ENCODE peak calls at places on chromosomes 12 and 14, in six cellular contexts. F, P, W, L, X and Z are unnamed samples.

GRCh38 chr12:47039756-47040155 is 39.7 kb upstream of the PCED1B start:
- DNase-seq in L (no peak), X (no peak), W (no peak), F (no peak), P (no peak), Z (no peak)

GRCh38 chr12:103857164-103857563 is 16.1 kb upstream of the NT5DC3 start:
- DNase-seq in P (no peak), X (no peak), W (no peak), L (no peak), F (peak; percentile 13), Z (no peak)

GRCh38 chr12:44852483-44852882 is 23.6 kb downstream of the NELL2 start:
- DNase-seq in X (no peak), L (no peak), P (no peak), W (no peak), F (no peak), Z (no peak)

GRCh38 chr14:93137864-93138263 is 22.1 kb upstream of the ITPK1 start:
- DNase-seq in P (no peak), L (peak; percentile 61), W (peak; percentile 68), F (peak; percentile 38), X (no peak), Z (no peak)

GRCh38 chr14:89616425-89617141 is 199.6 kb upstream of the FOXN3 start:
- DNase-seq in P (peak; percentile 32), W (no peak), F (peak; percentile 14), X (peak; percentile 24), L (no peak), Z (no peak)

GRCh38 chr14:71103662-71104484 is 196.6 kb downstream of the PCNX1 start:
- DNase-seq in F (peak; percentile 77), P (peak; percentile 52), L (peak; percentile 72), W (no peak), X (peak; percentile 71), Z (peak; percentile 37)

GRCh38 chr12:92412931-92413685 is 267.5 kb upstream of the BTG1 start:
- DNase-seq in W (no peak), P (no peak), L (no peak), X (peak; percentile 4), F (no peak), Z (no peak)

GRCh38 chr12:131946757-131947156 is 3.0 kb upstream of the EP400 start:
- DNase-seq in X (no peak), P (no peak), W (peak; percentile 31), L (no peak), F (no peak), Z (no peak)

GRCh38 chr12:114448618-114448933 is 42.6 kb upstream of the TBX5 start:
- DNase-seq in W (no peak), F (no peak), P (no peak), L (peak; percentile 86), X (no peak), Z (no peak)

GRCh38 chr12:120669055-120669828 is 17.7 kb upstream of the MLEC start:
- DNase-seq in F (no peak), L (peak; percentile 30), W (peak; percentile 90), X (peak; percentile 60), P (no peak), Z (peak; percentile 68)

GRCh38 chr12:45621703-45622102 is 107.8 kb upstream of the ARID2 start:
- DNase-seq in L (no peak), F (no peak), P (no peak), W (no peak), X (no peak), Z (no peak)

GRCh38 chr12:120497524-120498150 is 1.7 kb downstream of the DYNLL1 start:
- DNase-seq in X (peak; percentile 50), L (no peak), W (no peak), F (no peak), P (no peak), Z (no peak)

GRCh38 chr14:103624860-103625259 is 4.2 kb upstream of the KLC1 start:
- DNase-seq in L (no peak), X (peak; percentile 89), P (no peak), F (peak; percentile 97), W (peak; percentile 81), Z (peak; percentile 62)

GRCh38 chr14:68598621-68599447 is 194.0 kb downstream of the ZFP36L1 start:
- DNase-seq in F (peak; percentile 94), X (no peak), W (peak; percentile 77), L (no peak), P (peak; percentile 94), Z (peak; percentile 81)